ENCODE peak calls at places on chromosomes 3 and 15, in six cellular contexts. L is AG04450; I is CD8-positive, alpha-beta T cell; B is fibroblast of lung; D is astrocyte; U is left ventricle myocardium inferior. A is an unnamed sample.

GRCh38 chr3:105564546-105565288 is 198.0 kb downstream of the ALCAM start:
- DNase-seq in L (no peak), I (no peak), B (no peak), D (no peak), U (no peak), A (no peak)

GRCh38 chr3:47024932-47025331 is 45.5 kb downstream of the NBEAL2 start:
- DNase-seq in L (no peak), I (no peak), B (peak; percentile 29), D (peak; percentile 35), U (no peak), A (no peak)

GRCh38 chr15:57403007-57403406 is 26.7 kb downstream of the CGNL1 start:
- DNase-seq in L (no peak), I (no peak), B (no peak), D (no peak), U (no peak), A (no peak)

GRCh38 chr3:184346480-184346879 is 9.1 kb downstream of the FAM131A start:
- DNase-seq in L (no peak), I (no peak), B (no peak), D (no peak), U (no peak), A (no peak)

GRCh38 chr15:41285285-41285684 is 47.1 kb downstream of the OIP5 start:
- DNase-seq in L (no peak), I (no peak), B (no peak), D (no peak), U (no peak), A (no peak)

GRCh38 chr3:127820221-127820870 is 2.0 kb downstream of the MGLL start:
- DNase-seq in L (no peak), I (peak; percentile 32), B (peak; percentile 68), D (no peak), U (no peak), A (no peak)

GRCh38 chr3:149879872-149880271 is 66.9 kb downstream of the RNF13 start:
- DNase-seq in L (peak; percentile 16), I (no peak), B (peak; percentile 78), D (peak; percentile 39), U (peak; percentile 46), A (no peak)

GRCh38 chr15:97841558-97841957 is 118.9 kb upstream of the ARRDC4 start:
- DNase-seq in L (no peak), I (no peak), B (no peak), D (no peak), U (no peak), A (no peak)

GRCh38 chr3:10423171-10423882 is 82.1 kb downstream of the ATP2B2 start:
- DNase-seq in L (no peak), I (no peak), B (no peak), D (no peak), U (no peak), A (no peak)

GRCh38 chr15:92638709-92639365 is 16.7 kb downstream of the FAM174B start:
- DNase-seq in L (no peak), I (no peak), B (no peak), D (no peak), U (no peak), A (no peak)

GRCh38 chr15:82174471-82174870 is 88.1 kb downstream of the EFL1 start:
- DNase-seq in L (no peak), I (no peak), B (no peak), D (peak; percentile 84), U (no peak), A (no peak)

GRCh38 chr15:22956257-22956979 is 23.8 kb downstream of the CYFIP1 start:
- DNase-seq in L (no peak), I (no peak), B (peak; percentile 13), D (no peak), U (no peak), A (no peak)

GRCh38 chr3:10273697-10274305 is 18.9 kb downstream of the GHRL start:
- DNase-seq in L (no peak), I (no peak), B (peak; percentile 36), D (peak; percentile 37), U (no peak), A (no peak)

GRCh38 chr3:10635446-10636076 is 130.2 kb upstream of the ATP2B2 start:
- DNase-seq in L (no peak), I (no peak), B (no peak), D (no peak), U (no peak), A (no peak)

GRCh38 chr15:100373037-100373896 is 31.5 kb upstream of the ADAMTS17 start:
- DNase-seq in L (no peak), I (no peak), B (no peak), D (no peak), U (no peak), A (no peak)

DNA sequence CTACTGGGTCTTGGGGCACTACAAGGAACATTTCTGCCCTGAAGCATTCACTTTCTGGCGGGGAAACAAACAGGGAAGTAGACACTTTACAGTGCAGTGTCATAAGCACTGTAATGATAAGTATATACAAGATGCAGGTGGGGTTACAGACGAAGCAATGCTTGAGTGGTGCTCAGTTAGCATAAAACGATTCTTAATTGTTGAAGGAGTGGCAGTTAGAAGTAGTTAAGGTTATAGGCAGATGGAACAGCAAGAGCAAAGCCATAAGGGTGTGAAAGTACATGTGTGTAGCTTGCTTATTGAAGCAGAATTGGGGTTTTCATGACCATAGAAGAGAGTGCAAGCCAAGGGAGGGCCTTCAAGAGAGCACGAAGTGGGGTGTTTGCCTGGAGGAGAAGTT is 46.2 kb downstream of the SLC25A26 start:
- DNase-seq in L (no peak), I (no peak), B (no peak), D (no peak), U (no peak), A (no peak)
- TF ChIP-seq CTCF in L (no peak), I (no peak), B (no peak), D (no peak), U (no peak), A (no peak)

GRCh38 chr3:176795897-176796296 is 401.4 kb downstream of the TBL1XR1 start:
- DNase-seq in L (no peak), I (no peak), B (no peak), D (peak; percentile 37), U (no peak), A (no peak)

GRCh38 chr3:176796371-176796770 is 400.9 kb downstream of the TBL1XR1 start:
- DNase-seq in L (no peak), I (no peak), B (peak; percentile 4), D (peak; percentile 73), U (no peak), A (no peak)

GRCh38 chr3:176798680-176799079 is 398.6 kb downstream of the TBL1XR1 start:
- DNase-seq in L (no peak), I (no peak), B (no peak), D (no peak), U (no peak), A (no peak)

DNA sequence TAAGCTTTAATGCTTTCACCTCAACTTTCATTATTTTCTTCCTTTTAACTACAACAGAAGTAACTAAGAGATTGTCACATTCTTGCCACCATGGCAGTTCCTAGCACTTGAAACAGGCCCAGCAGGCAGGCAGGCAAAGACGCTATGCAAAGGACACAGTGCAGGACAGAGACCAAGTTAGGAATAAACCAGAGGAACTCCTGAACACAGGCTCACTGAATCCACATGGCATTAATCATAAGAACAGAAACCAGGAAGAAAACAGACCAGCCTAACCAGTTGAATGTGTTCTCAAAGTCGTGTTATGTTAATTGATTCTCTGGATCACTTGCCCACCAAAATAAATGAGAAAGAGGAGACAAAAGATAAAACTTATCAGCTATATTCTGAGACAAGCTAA is 397.6 kb downstream of the TBL1XR1 start:
- DNase-seq in L (no peak), I (no peak), B (no peak), D (no peak), U (no peak), A (no peak)
- H3K27ac ChIP-seq in L (no peak overlapping the region), I (no peak overlapping the region), B (no peak overlapping the region), D (no peak overlapping the region), U (no peak overlapping the region), A (no peak overlapping the region)

DNA sequence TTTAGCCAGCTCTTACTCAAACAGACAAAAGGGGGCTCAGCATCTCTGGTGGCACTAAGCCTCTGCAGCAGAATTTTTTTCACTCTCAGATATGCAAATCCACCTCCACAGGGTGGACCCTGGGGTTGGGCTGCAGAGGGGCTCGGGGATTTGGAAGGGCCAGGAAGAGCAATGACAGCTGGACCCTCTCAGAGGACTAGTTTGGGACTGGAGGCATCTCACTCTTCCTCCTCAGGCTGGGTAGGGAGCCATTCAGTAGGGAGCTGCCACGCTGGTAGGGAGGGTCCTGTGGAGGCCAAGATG is 58.9 kb downstream of the CYP11A1 start:
- DNase-seq in L (no peak), I (no peak), B (no peak), D (no peak), U (no peak), A (no peak)
- H3K27me3 ChIP-seq in L (peaks cover 73% of the 10 kb centered on the region), I (no peaks in the 10 kb centered on the region), B (peaks cover 31% of the 10 kb centered on the region), D (peaks cover 4% of the 10 kb centered on the region), U (peaks cover 70% of the 10 kb centered on the region), A (peaks cover 7% of the 10 kb centered on the region)

GRCh38 chr3:129402210-129402609 is 26.2 kb downstream of the EFCAB12 start:
- DNase-seq in L (no peak), I (no peak), B (no peak), D (no peak), U (no peak), A (no peak)

GRCh38 chr3:129402616-129403015 is 25.8 kb downstream of the EFCAB12 start:
- DNase-seq in L (no peak), I (no peak), B (no peak), D (no peak), U (no peak), A (no peak)

GRCh38 chr3:129399145-129399894 is 29.1 kb downstream of the EFCAB12 start:
- DNase-seq in L (peak; percentile 90), I (peak; percentile 74), B (peak; percentile 98), D (peak; percentile 97), U (peak; percentile 72), A (peak; percentile 54)

GRCh38 chr3:129398803-129399144 is 29.7 kb downstream of the EFCAB12 start:
- DNase-seq in L (no peak), I (peak; percentile 49), B (peak; percentile 21), D (peak; percentile 24), U (no peak), A (peak; percentile 13)

DNA sequence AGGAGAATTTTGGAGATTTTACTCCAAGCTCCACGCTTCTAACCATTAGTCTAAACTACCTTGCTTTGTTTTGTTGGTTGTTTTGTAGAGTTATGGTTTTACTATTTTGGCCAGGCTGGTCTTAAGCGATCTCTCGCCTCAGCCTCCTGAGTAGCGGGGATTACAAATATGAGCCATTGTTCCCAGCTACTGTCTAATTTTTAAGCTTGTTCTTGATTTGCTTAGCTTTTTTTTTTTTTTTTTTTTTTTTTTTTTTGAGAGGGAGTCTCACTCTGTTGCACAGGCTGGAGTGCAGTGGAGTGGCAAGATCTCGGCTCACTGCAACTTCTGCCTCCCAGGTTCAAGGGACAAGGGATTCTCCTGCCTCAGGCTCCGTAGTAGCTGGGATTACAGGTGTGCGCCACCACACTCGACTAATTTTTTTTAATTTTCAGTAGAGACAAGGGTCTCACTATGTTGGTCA is 28.5 kb downstream of the EFCAB12 start:
- DNase-seq in L (no peak), I (no peak), B (no peak), D (peak; percentile 14), U (no peak), A (no peak)
- TF ChIP-seq CTCF in L (no peak), I (peak; percentile 19), B (no peak), D (no peak), U (peak; percentile 13), A (no peak)

A was measured in CD4-positive, alpha-beta T cell.